ENCODE peak calls at places on chromosome 1, in six cellular contexts. Z, P, A, X, B and Y are unnamed samples.

GRCh38 chr1:186496452-186496851 is 35.5 kb upstream of the PDC start:
- DNase-seq in X (no peak), Z (no peak), B (no peak), P (no peak), A (no peak), Y (no peak)

GRCh38 chr1:43446881-43447835 is 6.6 kb downstream of the HYI start:
- DNase-seq in B (peak; percentile 51), A (no peak), P (no peak), X (no peak), Z (peak; percentile 20), Y (no peak)

GRCh38 chr1:196114193-196114592 is 494.0 kb downstream of the KCNT2 start:
- DNase-seq in P (peak; percentile 9), A (peak; percentile 33), Z (no peak), B (no peak), X (no peak), Y (peak; percentile 15)

GRCh38 chr1:75449998-75450397 is 160.9 kb downstream of the SLC44A5 start:
- DNase-seq in A (peak; percentile 6), B (no peak), X (no peak), Z (no peak), P (no peak), Y (no peak)

GRCh38 chr1:26387447-26387846 is 14.9 kb upstream of the ZNF683 start:
- DNase-seq in A (peak; percentile 59), P (no peak), B (no peak), Z (peak; percentile 48), X (no peak), Y (no peak)

GRCh38 chr1:229781453-229781852 is 155.4 kb downstream of the URB2 start:
- DNase-seq in X (no peak), B (no peak), P (no peak), A (no peak), Z (no peak), Y (no peak)

GRCh38 chr1:116463730-116464129 is 90.7 kb downstream of the ATP1A1 start:
- DNase-seq in P (no peak), B (no peak), X (no peak), Z (no peak), A (no peak), Y (no peak)

GRCh38 chr1:58950897-58951296 is 167.1 kb upstream of the JUN start:
- DNase-seq in A (no peak), Z (no peak), X (no peak), P (no peak), B (no peak), Y (no peak)

GRCh38 chr1:7149080-7149838 is 364.0 kb downstream of the CAMTA1 start:
- DNase-seq in Z (peak; percentile 41), P (no peak), A (peak; percentile 8), B (no peak), X (no peak), Y (no peak)

GRCh38 chr1:235943581-235944114 is 76.9 kb upstream of the LYST start:
- DNase-seq in A (peak; percentile 97), Z (peak; percentile 98), P (peak; percentile 94), X (no peak), B (no peak), Y (peak; percentile 89)

GRCh38 chr1:159071970-159072582 is 4.5 kb downstream of the AIM2 start:
- DNase-seq in X (no peak), Z (peak; percentile 71), A (peak; percentile 65), B (no peak), P (peak; percentile 36), Y (peak; percentile 70)

GRCh38 chr1:167881069-167881468 is 32.9 kb downstream of the ADCY10 start:
- DNase-seq in Z (peak; percentile 27), P (no peak), B (no peak), A (peak; percentile 81), X (no peak), Y (no peak)

GRCh38 chr1:235047331-235047871 is 81.2 kb downstream of the TOMM20 start:
- DNase-seq in X (no peak), Z (no peak), P (no peak), B (no peak), A (no peak), Y (no peak)

GRCh38 chr1:28926629-28927441 is 12.5 kb downstream of the EPB41 start:
- DNase-seq in B (no peak), A (no peak), X (no peak), P (no peak), Z (peak; percentile 9), Y (no peak)

GRCh38 chr1:30384286-30385245 is 338.8 kb downstream of the MATN1 start:
- DNase-seq in B (peak; percentile 51), P (no peak), A (peak; percentile 59), Z (no peak), X (no peak), Y (no peak)

GRCh38 chr1:246966502-246966901 is 34.8 kb upstream of the AHCTF1 start:
- DNase-seq in X (no peak), B (no peak), P (no peak), Z (no peak), A (no peak), Y (no peak)